ENCODE peak calls at places on chromosome 2, in four cellular contexts. O is HepG2, D is upper lobe of left lung, R is spleen. M is an unnamed sample.

GRCh38 chr2:59032469-59032868 is 791.3 kb upstream of the FANCL start:
- DNase-seq in O (no peak), R (no peak), D (no peak), M (no peak)

GRCh38 chr2:12005886-12006681 is 259.7 kb downstream of the LPIN1 start:
- DNase-seq in R (no peak), O (no peak), D (no peak), M (no peak)

GRCh38 chr2:9373047-9373446 is 50.3 kb downstream of the ITGB1BP1 start:
- DNase-seq in O (no peak), D (no peak), R (no peak), M (no peak)

GRCh38 chr2:190530211-190530639 is 4.3 kb downstream of the NEMP2 start:
- DNase-seq in D (no peak), O (peak; percentile 46), R (no peak), M (no peak)

GRCh38 chr2:3523551-3524041 is 4.3 kb upstream of the ADI1 start:
- DNase-seq in O (peak; percentile 65), R (no peak), D (no peak), M (no peak)

GRCh38 chr2:172251231-172251630 is 148.5 kb upstream of the DLX2 start:
- DNase-seq in R (no peak), O (no peak), D (no peak), M (no peak)

GRCh38 chr2:197170137-197170682 is 140.4 kb downstream of the ANKRD44 start:
- DNase-seq in D (no peak), R (no peak), O (no peak), M (no peak)

GRCh38 chr2:62565309-62565908 is 59.4 kb upstream of the TMEM17 start:
- DNase-seq in O (peak; percentile 66), R (no peak), D (no peak), M (no peak)

GRCh38 chr2:96869824-96870630 is at the start of gene SEMA4C:
- DNase-seq in O (no peak), D (peak; percentile 94), R (peak; percentile 90), M (peak; percentile 88)

GRCh38 chr2:11145350-11145749 is 9.9 kb upstream of the SLC66A3 start:
- DNase-seq in O (no peak), R (no peak), D (no peak), M (no peak)

GRCh38 chr2:165864353-165864752 is 70.3 kb upstream of the GALNT3 start:
- DNase-seq in O (no peak), D (no peak), R (no peak), M (no peak)

GRCh38 chr2:20438334-20439192 is 8.3 kb upstream of the RHOB start:
- DNase-seq in O (peak; percentile 87), R (peak; percentile 36), D (no peak), M (peak; percentile 84)

GRCh38 chr2:180075763-180076362 is 68.8 kb upstream of the CWC22 start:
- DNase-seq in D (peak; percentile 5), O (no peak), R (no peak), M (no peak)

GRCh38 chr2:157476915-157477709 is 33.2 kb upstream of the CYTIP start:
- DNase-seq in R (no peak), O (no peak), D (no peak), M (no peak)

GRCh38 chr2:48088994-48089393 is 182.7 kb upstream of the FBXO11 start:
- DNase-seq in D (no peak), O (no peak), R (no peak), M (no peak)

GRCh38 chr2:11784747-11785610 is 38.5 kb downstream of the LPIN1 start:
- DNase-seq in D (peak; percentile 92), O (no peak), R (peak; percentile 83), M (peak; percentile 74)

GRCh38 chr2:58215429-58215828 is 25.7 kb downstream of the FANCL start:
- DNase-seq in D (no peak), O (no peak), R (no peak), M (no peak)

GRCh38 chr2:152354909-152355308 is 19.9 kb downstream of the FMNL2 start:
- DNase-seq in D (no peak), R (no peak), O (no peak), M (no peak)

GRCh38 chr2:47307066-47307465 is 95.9 kb upstream of the MSH2 start:
- DNase-seq in O (no peak), R (peak; percentile 6), D (no peak), M (no peak)

GRCh38 chr2:37601569-37601968 is 69.9 kb downstream of the CDC42EP3 start:
- DNase-seq in O (no peak), D (no peak), R (no peak), M (no peak)

GRCh38 chr2:127326289-127326945 is 32.5 kb upstream of the ERCC3 start:
- DNase-seq in O (peak; percentile 13), D (no peak), R (no peak), M (no peak)

GRCh38 chr2:129906861-129907235 is 72.6 kb upstream of the RAB6C start:
- DNase-seq in D (peak; percentile 44), O (no peak), R (no peak), M (no peak)

GRCh38 chr2:15964936-15965563 is 24.7 kb downstream of the MYCN start:
- DNase-seq in O (no peak), D (no peak), R (no peak), M (no peak)

GRCh38 chr2:217162533-217162932 is 302.7 kb upstream of the TNP1 start:
- DNase-seq in O (peak; percentile 52), D (no peak), R (no peak), M (no peak)

GRCh38 chr2:134141598-134142340 is 112.1 kb upstream of the MGAT5 start:
- DNase-seq in R (no peak), D (no peak), O (no peak), M (no peak)

GRCh38 chr2:65204461-65205230 is 23.0 kb upstream of the ACTR2 start:
- DNase-seq in O (no peak), D (peak; percentile 86), R (peak; percentile 81), M (no peak)

GRCh38 chr2:121125350-121125749 is 159.7 kb downstream of the TFCP2L1 start:
- DNase-seq in O (no peak), D (no peak), R (no peak), M (no peak)

GRCh38 chr2:25632396-25632795 is 41.0 kb downstream of the DTNB start:
- DNase-seq in D (no peak), R (no peak), O (no peak), M (no peak)

GRCh38 chr2:214533511-214533910 is 122.7 kb downstream of the VWC2L start:
- DNase-seq in R (no peak), D (no peak), O (no peak), M (no peak)

GRCh38 chr2:75589344-75590105 is 28.8 kb upstream of the EVA1A start:
- DNase-seq in R (no peak), D (no peak), O (no peak), M (no peak)

GRCh38 chr2:73032702-73033097 is 38.8 kb downstream of the SFXN5 start:
- DNase-seq in R (no peak), D (no peak), O (no peak), M (no peak)

GRCh38 chr2:216283038-216283900 is 89.0 kb downstream of the MARCHF4 start:
- DNase-seq in D (peak; percentile 66), O (peak; percentile 38), R (no peak), M (no peak)

GRCh38 chr2:239532305-239532649 is 131.5 kb upstream of the HDAC4 start:
- DNase-seq in D (peak; percentile 61), O (no peak), R (peak; percentile 39), M (no peak)
- TF ChIP-seq POLR2AphosphoS5 in D (no peak), O (no peak), R (no peak), M (no peak)

DNA sequence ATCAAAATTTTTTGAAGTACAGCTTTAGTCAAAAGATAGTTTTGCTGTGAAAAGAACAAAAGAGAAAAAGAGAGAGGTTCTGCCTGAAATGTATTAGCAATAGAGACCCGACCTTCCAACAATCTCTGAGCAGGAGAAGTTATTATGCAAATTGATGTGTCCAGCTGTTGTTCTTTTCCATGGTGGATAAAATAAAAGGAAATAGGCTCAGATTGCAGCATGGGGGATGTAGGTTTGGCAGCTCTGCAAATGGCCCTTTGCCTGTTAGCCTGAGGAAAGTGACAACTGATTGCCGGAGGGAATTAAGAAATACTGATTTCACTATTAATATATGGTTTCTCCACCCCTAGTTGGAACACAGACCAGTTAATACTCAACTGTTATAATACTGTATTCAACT is 1283.2 kb upstream of the NXPH2 start:
- DNase-seq in O (no peak), R (no peak), D (no peak), M (no peak)
- TF ChIP-seq POLR2A in O (no peak), R (no peak), D (no peak), M (no peak)

GRCh38 chr2:33215299-33215698 is 261.1 kb upstream of the RASGRP3 start:
- DNase-seq in D (no peak), O (no peak), R (no peak), M (peak; percentile 77)
- TF ChIP-seq CTCF in D (no peak), O (no peak), R (no peak), M (no peak)

GRCh38 chr2:176961759-176962158 is 250.8 kb upstream of the HNRNPA3 start:
- DNase-seq in R (no peak), O (no peak), D (no peak), M (no peak)
- TF ChIP-seq POLR2AphosphoS5 in R (no peak), O (no peak), D (no peak), M (no peak)